ENCODE peak calls at places on chromosomes 7 and 10, in four cellular contexts. One of them, this sample, is unnamed.

GRCh38 chr10:96608815-96609214 is 22.0 kb upstream of the TM9SF3 start:
- DNase-seq in omental fat pad: no peak
- DNase-seq in Calu3: no peak
- DNase-seq in upper lobe of right lung: no peak
- DNase-seq in this sample: no peak

GRCh38 chr7:151010002-151010306 is 14.3 kb downstream of the ATG9B start:
- DNase-seq in upper lobe of right lung: no peak
- DNase-seq in Calu3: no peak
- DNase-seq in omental fat pad: no peak
- DNase-seq in this sample: no peak

GRCh38 chr10:115624448-115624847 is 531.3 kb downstream of the ATRNL1 start:
- DNase-seq in Calu3: no peak
- DNase-seq in omental fat pad: no peak
- DNase-seq in upper lobe of right lung: no peak
- DNase-seq in this sample: no peak

GRCh38 chr7:116955340-116955739 is 2.0 kb downstream of the ST7 start:
- DNase-seq in Calu3: no peak
- DNase-seq in omental fat pad: no peak
- DNase-seq in upper lobe of right lung: no peak
- DNase-seq in this sample: no peak

GRCh38 chr7:80779456-80779855 is 139.4 kb downstream of the SEMA3C start:
- DNase-seq in upper lobe of right lung: no peak
- DNase-seq in omental fat pad: no peak
- DNase-seq in Calu3: no peak
- DNase-seq in this sample: no peak

GRCh38 chr7:155999631-156000489 is 187.6 kb upstream of the SHH start:
- DNase-seq in omental fat pad: no peak
- DNase-seq in Calu3: no peak
- DNase-seq in upper lobe of right lung: no peak
- DNase-seq in this sample: no peak

GRCh38 chr10:43355749-43356371 is 15.6 kb upstream of the FXYD4 start:
- DNase-seq in omental fat pad: no peak
- DNase-seq in upper lobe of right lung: no peak
- DNase-seq in Calu3: peak
- DNase-seq in this sample: no peak

GRCh38 chr10:113028393-113029054 is 78.5 kb downstream of the TCF7L2 start:
- DNase-seq in Calu3: no peak
- DNase-seq in omental fat pad: no peak
- DNase-seq in upper lobe of right lung: no peak
- DNase-seq in this sample: no peak

GRCh38 chr7:149799397-149800168 is 26.2 kb upstream of the ZNF467 start:
- DNase-seq in upper lobe of right lung: no peak
- DNase-seq in omental fat pad: no peak
- DNase-seq in Calu3: peak
- DNase-seq in this sample: peak

GRCh38 chr7:93011351-93012294 is 106.2 kb downstream of the SAMD9 start:
- DNase-seq in upper lobe of right lung: no peak
- DNase-seq in omental fat pad: no peak
- DNase-seq in Calu3: no peak
- DNase-seq in this sample: no peak

GRCh38 chr10:117980216-117980615 is 66.5 kb downstream of the RAB11FIP2 start:
- DNase-seq in upper lobe of right lung: no peak
- DNase-seq in Calu3: no peak
- DNase-seq in omental fat pad: no peak
- DNase-seq in this sample: no peak

GRCh38 chr7:41907444-41907843 is 204.6 kb upstream of the INHBA start:
- DNase-seq in upper lobe of right lung: no peak
- DNase-seq in Calu3: no peak
- DNase-seq in omental fat pad: no peak
- DNase-seq in this sample: no peak

GRCh38 chr7:2619120-2619519 is 12.7 kb upstream of the TTYH3 start:
- DNase-seq in omental fat pad: no peak
- DNase-seq in upper lobe of right lung: no peak
- DNase-seq in Calu3: no peak
- DNase-seq in this sample: no peak

GRCh38 chr10:79185796-79186374 is 117.1 kb downstream of the ZMIZ1 start:
- DNase-seq in Calu3: peak
- DNase-seq in omental fat pad: no peak
- DNase-seq in upper lobe of right lung: no peak
- DNase-seq in this sample: no peak

GRCh38 chr10:27482984-27483956 is 20.8 kb upstream of the RAB18 start:
- DNase-seq in upper lobe of right lung: no peak
- DNase-seq in omental fat pad: no peak
- DNase-seq in Calu3: peak
- DNase-seq in this sample: no peak

GRCh38 chr10:77620731-77621130 is 16.9 kb downstream of the KCNMA1 start:
- DNase-seq in Calu3: no peak
- DNase-seq in omental fat pad: no peak
- DNase-seq in upper lobe of right lung: no peak
- DNase-seq in this sample: no peak

GRCh38 chr10:110530131-110530831 is 32.6 kb downstream of the DUSP5 start:
- DNase-seq in omental fat pad: no peak
- DNase-seq in Calu3: peak
- DNase-seq in upper lobe of right lung: peak
- DNase-seq in this sample: no peak

GRCh38 chr7:115429918-115430317 is 508.0 kb downstream of the MDFIC start:
- DNase-seq in Calu3: no peak
- DNase-seq in upper lobe of right lung: no peak
- DNase-seq in omental fat pad: no peak
- DNase-seq in this sample: no peak

GRCh38 chr10:127195041-127195506 is 1.3 kb downstream of the INSYN2A start:
- DNase-seq in Calu3: no peak
- DNase-seq in upper lobe of right lung: no peak
- DNase-seq in omental fat pad: no peak
- DNase-seq in this sample: no peak

GRCh38 chr7:28688651-28689050 is 269.5 kb downstream of the TRIL start:
- DNase-seq in Calu3: no peak
- DNase-seq in upper lobe of right lung: no peak
- DNase-seq in omental fat pad: no peak
- DNase-seq in this sample: no peak

DNA sequence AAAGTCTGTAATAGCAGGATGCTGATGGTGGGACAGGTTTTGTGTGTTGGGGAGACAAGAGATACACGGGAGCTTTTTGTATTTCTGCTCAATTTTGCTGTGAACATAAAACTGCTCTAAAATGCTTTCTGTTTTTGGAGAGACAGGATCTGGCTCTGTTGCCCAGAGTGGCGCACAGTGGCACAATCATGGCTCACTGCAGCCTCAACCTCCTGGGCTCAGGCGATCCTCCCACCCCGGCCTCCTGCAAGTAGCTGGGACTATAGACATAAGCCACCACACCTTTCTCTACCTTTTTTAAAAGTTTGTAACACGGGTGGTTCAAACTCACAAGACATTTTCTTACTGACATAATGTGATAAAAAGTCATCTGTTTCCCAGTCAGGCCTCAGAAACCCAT is 14.3 kb downstream of the CREB3L2 start:
- DNase-seq in Calu3: no peak
- DNase-seq in upper lobe of right lung: no peak
- DNase-seq in omental fat pad: no peak
- DNase-seq in this sample: no peak
- TF ChIP-seq CTCF in Calu3: no peak
- TF ChIP-seq CTCF in upper lobe of right lung: no peak
- TF ChIP-seq CTCF in omental fat pad: no peak
- TF ChIP-seq CTCF in this sample: no peak

GRCh38 chr10:17128261-17128660 is 1.4 kb downstream of the CUBN start:
- DNase-seq in Calu3: no peak
- DNase-seq in omental fat pad: no peak
- DNase-seq in upper lobe of right lung: no peak
- DNase-seq in this sample: no peak
- TF ChIP-seq CTCF in Calu3: no peak
- TF ChIP-seq CTCF in omental fat pad: no peak
- TF ChIP-seq CTCF in upper lobe of right lung: no peak
- TF ChIP-seq CTCF in this sample: no peak

GRCh38 chr7:52917982-52918578 is 117.4 kb upstream of the POM121L12 start:
- DNase-seq in omental fat pad: no peak
- DNase-seq in upper lobe of right lung: no peak
- DNase-seq in Calu3: no peak
- DNase-seq in this sample: no peak
- TF ChIP-seq CTCF in omental fat pad: no peak
- TF ChIP-seq CTCF in upper lobe of right lung: no peak
- TF ChIP-seq CTCF in Calu3: no peak
- TF ChIP-seq CTCF in this sample: no peak

DNA sequence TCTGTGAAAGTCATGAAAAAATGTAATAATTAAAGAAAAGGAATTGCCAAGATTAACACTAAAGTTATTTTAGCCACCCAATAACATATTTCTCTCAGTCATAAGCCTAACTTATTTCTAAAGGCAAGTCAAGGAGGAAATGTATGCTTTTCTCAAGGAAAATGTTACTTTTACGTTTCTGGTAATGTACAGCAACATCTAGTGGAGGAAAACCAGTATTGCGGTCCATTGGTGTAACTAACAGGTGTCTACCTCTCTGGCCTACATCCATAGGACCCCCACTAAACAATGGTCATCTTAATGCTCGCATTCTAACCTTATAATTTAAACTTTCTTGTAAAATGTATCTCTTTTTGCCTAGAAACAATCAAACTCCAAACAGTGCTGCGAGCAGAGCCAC is 437.5 kb downstream of the KIF20B start:
- DNase-seq in omental fat pad: no peak
- DNase-seq in Calu3: no peak
- DNase-seq in upper lobe of right lung: no peak
- DNase-seq in this sample: no peak
- TF ChIP-seq CTCF in omental fat pad: no peak
- TF ChIP-seq CTCF in Calu3: no peak
- TF ChIP-seq CTCF in upper lobe of right lung: peak
- TF ChIP-seq CTCF in this sample: no peak

GRCh38 chr10:69449841-69450240 is 1.4 kb upstream of the TSPAN15 start:
- DNase-seq in Calu3: peak
- DNase-seq in upper lobe of right lung: peak
- DNase-seq in omental fat pad: no peak
- DNase-seq in this sample: no peak
- TF ChIP-seq CTCF in Calu3: peak
- TF ChIP-seq CTCF in upper lobe of right lung: peak
- TF ChIP-seq CTCF in omental fat pad: no peak
- TF ChIP-seq CTCF in this sample: peak

GRCh38 chr10:15370741-15371701 is at the start of gene FAM171A1:
- DNase-seq in Calu3: peak
- DNase-seq in omental fat pad: no peak
- DNase-seq in upper lobe of right lung: peak
- DNase-seq in this sample: no peak
- TF ChIP-seq CTCF in Calu3: no peak
- TF ChIP-seq CTCF in omental fat pad: no peak
- TF ChIP-seq CTCF in upper lobe of right lung: no peak
- TF ChIP-seq CTCF in this sample: no peak

This sample was measured in natural killer cell.